ENCODE peak calls at places on chromosomes 2 and 18, in seven cellular contexts. U is A549, I is EL, C is NCI-H2171, O is neural crest cell, P is PC-3, D is NAMALWA. J is an unnamed sample.

GRCh38 chr2:163667064-163667887 is 68.5 kb downstream of the FIGN start:
- DNase-seq in U (peak; percentile 89), I (peak; percentile 91), C (no peak), O (no peak), P (peak; percentile 88), D (no peak), J (peak; percentile 81)

GRCh38 chr2:10058251-10059015 is 15.1 kb downstream of the KLF11 start:
- DNase-seq in U (no peak), I (no peak), C (no peak), O (no peak), P (no peak), D (no peak), J (no peak)

GRCh38 chr18:9550413-9550812 is 63.9 kb downstream of the PPP4R1 start:
- DNase-seq in U (no peak), I (no peak), C (no peak), O (no peak), P (no peak), D (no peak), J (no peak)

GRCh38 chr18:58218111-58218510 is 174.1 kb downstream of the NEDD4L start:
- DNase-seq in U (peak; percentile 42), I (peak; percentile 76), C (no peak), O (no peak), P (peak; percentile 97), D (no peak), J (no peak)

GRCh38 chr2:241105641-241106040 is 3.6 kb upstream of the MTERF4 start:
- DNase-seq in U (no peak), I (no peak), C (no peak), O (no peak), P (no peak), D (no peak), J (no peak)

GRCh38 chr2:180554330-180554729 is 426.1 kb upstream of the UBE2E3 start:
- DNase-seq in U (no peak), I (no peak), C (no peak), O (no peak), P (no peak), D (no peak), J (no peak)

GRCh38 chr18:3015203-3015590 is 2.3 kb upstream of the LPIN2 start:
- DNase-seq in U (peak; percentile 52), I (peak; percentile 85), C (no peak), O (no peak), P (peak; percentile 89), D (no peak), J (peak; percentile 88)

GRCh38 chr2:196213252-196213651 is 41.9 kb upstream of the STK17B start:
- DNase-seq in U (no peak), I (no peak), C (no peak), O (no peak), P (no peak), D (no peak), J (no peak)

GRCh38 chr18:7844017-7844416 is 276.9 kb downstream of the PTPRM start:
- DNase-seq in U (no peak), I (peak; percentile 18), C (no peak), O (no peak), P (peak; percentile 13), D (no peak), J (no peak)

GRCh38 chr2:54454922-54455583 is 1.1 kb upstream of the SPTBN1 start:
- DNase-seq in U (no peak), I (no peak), C (no peak), O (peak; percentile 6), P (peak; percentile 31), D (peak; percentile 15), J (no peak)

GRCh38 chr2:8622924-8623465 is 58.9 kb upstream of the ID2 start:
- DNase-seq in U (no peak), I (no peak), C (no peak), O (no peak), P (no peak), D (no peak), J (no peak)

GRCh38 chr2:75476778-75477177 is 84.0 kb downstream of the EVA1A start:
- DNase-seq in U (no peak), I (peak; percentile 60), C (no peak), O (no peak), P (no peak), D (no peak), J (no peak)

GRCh38 chr2:21194147-21194546 is 70.4 kb downstream of the TDRD15 start:
- DNase-seq in U (no peak), I (no peak), C (no peak), O (no peak), P (no peak), D (no peak), J (no peak)

GRCh38 chr2:195532628-195533271 is 124.3 kb upstream of the SLC39A10 start:
- DNase-seq in U (peak; percentile 29), I (peak; percentile 55), C (no peak), O (no peak), P (peak; percentile 7), D (peak; percentile 38), J (no peak)

GRCh38 chr2:236538242-236538641 is 31.4 kb upstream of the ACKR3 start:
- DNase-seq in U (no peak), I (no peak), C (no peak), O (no peak), P (no peak), D (no peak), J (no peak)

GRCh38 chr2:171154348-171154747 is 6.3 kb downstream of the TLK1 start:
- DNase-seq in U (no peak), I (no peak), C (no peak), O (no peak), P (peak; percentile 14), D (no peak), J (no peak)

GRCh38 chr2:215702116-215702905 is 266.4 kb upstream of the FN1 start:
- DNase-seq in U (peak; percentile 25), I (no peak), C (no peak), O (no peak), P (no peak), D (no peak), J (no peak)

GRCh38 chr2:240451108-240451611 is 15.7 kb downstream of the GPC1 start:
- DNase-seq in U (no peak), I (no peak), C (no peak), O (no peak), P (no peak), D (no peak), J (no peak)

GRCh38 chr2:210477496-210477895 is 937 bp upstream of the LANCL1 start:
- DNase-seq in U (peak; percentile 58), I (peak; percentile 68), C (no peak), O (no peak), P (peak; percentile 65), D (no peak), J (peak; percentile 34)

GRCh38 chr18:78477840-78478239 is 501.8 kb upstream of the SALL3 start:
- DNase-seq in U (no peak), I (no peak), C (no peak), O (no peak), P (no peak), D (no peak), J (no peak)

GRCh38 chr2:121415727-121416126 is 115.0 kb upstream of the RNU4ATAC start:
- DNase-seq in U (no peak), I (no peak), C (no peak), O (no peak), P (no peak), D (no peak), J (no peak)